ENCODE peak calls at places on chromosomes 13 and 19, in five cellular contexts. X is HT1080, L is left kidney, J is DMS153, K is body of pancreas. P is an unnamed sample.
A peak's percentile ranks its signal among the peaks of the same experiment; 100 is the strongest.

GRCh38 chr19:3369337-3370213 is 3.2 kb downstream of the NFIC start:
- DNase-seq in K (peak; percentile 76), L (peak; percentile 40), J (peak; percentile 20), X (peak; percentile 65), P (peak; percentile 73)

GRCh38 chr19:38975214-38975860 is at the start of gene FBXO17:
- DNase-seq in L (peak; percentile 89), K (peak; percentile 48), J (no peak), X (peak; percentile 64), P (peak; percentile 79)

GRCh38 chr13:95254341-95254740 is 46.9 kb downstream of the ABCC4 start:
- DNase-seq in X (no peak), L (no peak), K (no peak), J (no peak), P (no peak)

GRCh38 chr19:41705393-41706174 is 2.8 kb upstream of the CEACAM5 start:
- DNase-seq in L (peak; percentile 84), K (peak; percentile 17), J (no peak), X (no peak), P (no peak)

GRCh38 chr19:19342086-19343015 is 21.7 kb downstream of the MAU2 start:
- DNase-seq in J (peak; percentile 4), X (peak; percentile 54), L (peak; percentile 81), K (peak; percentile 74), P (peak; percentile 89)

GRCh38 chr19:4909172-4909896 is at the start of gene UHRF1:
- DNase-seq in X (peak; percentile 18), K (no peak), J (peak; percentile 45), L (peak; percentile 88), P (peak; percentile 39)

GRCh38 chr13:100506154-100506553 is 82.4 kb downstream of the GGACT start:
- DNase-seq in J (no peak), L (no peak), K (no peak), X (no peak), P (no peak)

GRCh38 chr13:113836917-113837553 is 26.8 kb downstream of the GAS6 start:
- DNase-seq in J (no peak), K (peak; percentile 43), X (peak; percentile 90), L (no peak), P (peak; percentile 69)

GRCh38 chr19:29379257-29379986 is 146.4 kb upstream of the VSTM2B start:
- DNase-seq in X (no peak), K (no peak), J (no peak), L (no peak), P (no peak)